ENCODE peak calls at places on chromosomes 6 and 20, in six cellular contexts. R is fibroblast of mammary gland, M is tibial nerve, S is upper lobe of left lung, I is endodermal cell, O is cardiac muscle cell. K is an unnamed sample.

GRCh38 chr20:38471987-38472512 is 593 bp upstream of the RALGAPB start:
- DNase-seq in S (no peak), I (no peak), M (no peak), R (no peak), O (no peak), K (no peak)

GRCh38 chr20:62734881-62735280 is 26.2 kb downstream of the NTSR1 start:
- DNase-seq in S (peak; percentile 28), R (no peak), I (no peak), M (no peak), O (no peak), K (no peak)

GRCh38 chr6:3913958-3914337 is 64.8 kb downstream of the FAM50B start:
- DNase-seq in O (no peak), M (no peak), I (peak; percentile 10), R (no peak), S (no peak), K (peak; percentile 33)

GRCh38 chr20:38293490-38294333 is 10.2 kb upstream of the BPI start:
- DNase-seq in M (no peak), I (peak; percentile 66), O (peak; percentile 16), R (no peak), S (no peak), K (no peak)

GRCh38 chr6:125363360-125364121 is 61.8 kb upstream of the HDDC2 start:
- DNase-seq in I (peak; percentile 92), R (peak; percentile 62), S (no peak), M (peak; percentile 57), O (peak; percentile 84), K (peak; percentile 59)

GRCh38 chr20:46063652-46064054 is 26.1 kb downstream of the NCOA5 start:
- DNase-seq in M (no peak), O (no peak), S (no peak), R (no peak), I (peak; percentile 14), K (no peak)

GRCh38 chr20:41179961-41180360 is 42.6 kb downstream of the PLCG1 start:
- DNase-seq in O (no peak), R (no peak), S (peak; percentile 14), I (peak; percentile 36), M (peak; percentile 4), K (no peak)

GRCh38 chr6:130760006-130760405 is 67.2 kb upstream of the SMLR1 start:
- DNase-seq in O (peak; percentile 54), S (no peak), I (peak; percentile 79), M (no peak), R (peak; percentile 63), K (peak; percentile 65)

GRCh38 chr6:4319992-4320683 is 184.8 kb upstream of the ECI2 start:
- DNase-seq in M (no peak), S (no peak), I (no peak), O (peak; percentile 74), R (peak; percentile 38), K (peak; percentile 63)

GRCh38 chr6:158413028-158413427 is 100.8 kb downstream of the TULP4 start:
- DNase-seq in O (no peak), R (no peak), M (no peak), S (no peak), I (no peak), K (no peak)

GRCh38 chr20:59747671-59748515 is 143.6 kb downstream of the PHACTR3 start:
- DNase-seq in S (no peak), R (no peak), O (no peak), I (no peak), M (no peak), K (no peak)

GRCh38 chr6:127879685-127880084 is 21.2 kb downstream of the THEMIS start:
- DNase-seq in O (peak; percentile 42), I (peak; percentile 89), S (no peak), R (peak; percentile 7), M (no peak), K (peak; percentile 21)

GRCh38 chr20:49741940-49742339 is 28.3 kb upstream of the B4GALT5 start:
- DNase-seq in I (no peak), M (no peak), R (no peak), O (no peak), S (no peak), K (no peak)

GRCh38 chr6:47698342-47698787 is at the start of gene ADGRF4:
- DNase-seq in S (no peak), M (no peak), R (peak; percentile 72), I (no peak), O (peak; percentile 80), K (peak; percentile 73)

GRCh38 chr6:14292119-14292518 is 174.5 kb downstream of the CD83 start:
- DNase-seq in O (no peak), M (no peak), S (no peak), R (no peak), I (no peak), K (no peak)

GRCh38 chr6:150910561-150910960 is 45.1 kb downstream of the MTHFD1L start:
- DNase-seq in S (no peak), R (no peak), M (no peak), O (no peak), I (no peak), K (no peak)

GRCh38 chr6:150902142-150902800 is 36.8 kb downstream of the MTHFD1L start:
- DNase-seq in I (no peak), R (peak; percentile 47), M (no peak), O (no peak), S (no peak), K (peak; percentile 22)

GRCh38 chr6:150900049-150900448 is 34.5 kb downstream of the MTHFD1L start:
- DNase-seq in I (no peak), O (no peak), R (peak; percentile 35), M (no peak), S (no peak), K (no peak)

GRCh38 chr6:150907385-150907784 is 41.9 kb downstream of the MTHFD1L start:
- DNase-seq in I (no peak), M (no peak), S (no peak), R (no peak), O (peak; percentile 58), K (peak; percentile 14)

DNA sequence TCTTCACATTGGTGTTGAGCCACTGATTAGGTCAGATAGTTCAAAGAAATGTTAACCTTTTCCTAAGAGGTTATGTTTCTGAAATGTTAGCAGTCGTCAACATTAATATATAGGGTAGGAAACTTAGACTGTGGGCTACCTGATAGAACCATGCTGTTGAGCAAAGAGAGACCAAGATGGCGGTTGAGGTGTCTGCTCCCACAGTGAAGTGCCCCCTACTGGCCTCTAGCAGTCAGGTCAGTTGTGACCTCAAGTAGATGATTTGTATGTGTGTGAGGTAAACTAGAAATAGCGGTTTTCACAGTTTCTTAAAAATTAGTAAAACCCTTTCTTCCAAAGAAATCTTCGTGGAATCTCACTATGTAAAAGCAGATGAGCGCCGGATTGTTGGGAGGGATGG is 40.3 kb downstream of the MTHFD1L start:
- DNase-seq in I (no peak), S (no peak), R (no peak), M (no peak), O (no peak), K (no peak)
- TF ChIP-seq CTCF in I (peak; percentile 74), S (no peak), R (peak; percentile 36), M (peak; percentile 10), O (peak; percentile 17), K (peak; percentile 58)

DNA sequence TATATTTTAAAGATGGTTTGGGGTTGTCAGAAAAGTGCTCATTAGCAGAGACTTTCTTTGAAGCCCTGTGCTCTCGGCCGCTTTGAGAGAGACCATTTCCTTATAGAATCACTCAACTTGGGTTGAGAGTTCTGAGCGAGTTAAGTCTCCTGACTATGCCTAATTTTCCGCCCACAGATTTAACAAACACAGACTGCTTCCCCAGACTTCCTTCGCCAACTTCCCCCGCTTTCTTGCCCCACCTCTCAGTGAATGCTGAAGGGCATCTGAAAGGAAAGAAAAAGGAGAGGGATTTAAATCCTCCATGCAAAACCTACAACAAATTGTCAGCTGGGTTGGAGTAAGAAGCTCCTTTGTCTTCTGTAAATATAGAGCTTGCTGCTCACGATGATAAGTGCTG is 224.0 kb downstream of the EYA2 start:
- DNase-seq in M (no peak), I (no peak), O (no peak), S (no peak), R (no peak), K (no peak)
- H3K4me3 ChIP-seq in M (no peak overlapping the region), I (peak overlapping the region; percentile 57), O (no peak overlapping the region), S (no peak overlapping the region), R (no peak overlapping the region), K (no peak overlapping the region)

DNA sequence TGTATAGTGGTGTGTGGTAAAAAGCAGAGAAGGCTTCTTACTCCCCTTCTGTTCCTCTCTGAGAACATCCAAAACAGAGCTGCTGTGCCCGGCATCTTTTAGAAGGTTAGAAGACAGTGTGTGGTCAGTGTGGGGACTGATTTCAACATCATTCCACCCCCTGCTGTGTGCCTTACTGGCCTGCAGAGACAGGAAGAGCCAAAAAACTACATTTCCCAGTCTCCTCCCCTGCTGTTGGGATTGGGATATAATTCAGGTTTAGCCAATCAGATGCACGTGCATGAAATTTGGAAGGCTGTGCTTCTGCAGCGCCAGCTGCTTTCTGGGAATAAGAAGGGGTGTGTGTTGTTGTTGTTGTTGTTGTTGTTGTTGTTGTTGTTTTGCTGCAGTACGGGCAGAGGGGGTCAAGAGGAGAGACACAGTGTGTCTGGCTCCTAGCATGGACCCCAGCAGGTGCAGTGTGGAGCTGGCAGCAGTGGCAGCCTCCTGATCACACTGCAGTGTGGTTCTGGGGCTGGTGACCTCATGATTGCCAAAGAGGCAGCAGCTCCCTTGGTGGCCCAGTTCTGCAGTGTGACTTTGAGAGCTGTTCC is 74.7 kb downstream of the MRPL14 start:
- DNase-seq in R (peak; percentile 93), I (peak; percentile 75), M (no peak), S (peak; percentile 76), O (peak; percentile 92), K (peak; percentile 85)
- TF ChIP-seq CTCF in R (peak; percentile 4), I (no peak), M (peak; percentile 9), S (peak; percentile 15), O (peak; percentile 18), K (peak; percentile 28)

GRCh38 chr20:3068986-3069900 is 2.2 kb upstream of the OXT start:
- DNase-seq in S (no peak), R (peak; percentile 72), I (peak; percentile 65), M (no peak), O (no peak), K (peak; percentile 43)

GRCh38 chr20:3074812-3075211 is 3.4 kb downstream of the OXT start:
- DNase-seq in S (peak; percentile 62), I (no peak), M (no peak), R (no peak), O (no peak), K (no peak)

GRCh38 chr20:3072530-3073250 is 1.3 kb downstream of the OXT start:
- DNase-seq in I (no peak), M (no peak), R (no peak), S (no peak), O (no peak), K (no peak)

GRCh38 chr20:3071266-3071609 is 182 bp upstream of the OXT start:
- DNase-seq in I (no peak), R (no peak), O (no peak), S (no peak), M (no peak), K (no peak)

GRCh38 chr20:3071610-3072529 is at the start of gene OXT:
- DNase-seq in S (peak; percentile 50), M (no peak), R (no peak), O (peak; percentile 49), I (peak; percentile 82), K (no peak)
- H3K4me3 ChIP-seq in S (peak within 1 kb of the TSS; percentile 60), M (peak within 1 kb of the TSS; percentile 50), R (no peak within 1 kb of the TSS), O (peak within 1 kb of the TSS; percentile 13), I (no peak within 1 kb of the TSS), K (peak within 1 kb of the TSS; percentile 32)

GRCh38 chr6:111361648-111362047 is 121.4 kb downstream of the REV3L start:
- DNase-seq in S (no peak), R (peak; percentile 47), O (peak; percentile 64), I (peak; percentile 81), M (peak; percentile 51), K (peak; percentile 66)
- TF ChIP-seq CTCF in S (no peak), R (peak; percentile 45), O (peak; percentile 63), I (peak; percentile 79), M (peak; percentile 31), K (peak; percentile 58)